ENCODE peak calls at places on chromosomes 2 and 18, in four cellular contexts. K, G, T and R are unnamed samples.
A peak's percentile ranks its signal among the peaks of the same experiment; 100 is the strongest.

GRCh38 chr2:9647884-9648283 is 17.1 kb upstream of the YWHAQ start:
- DNase-seq in K (no peak), G (no peak), T (no peak), R (no peak)

GRCh38 chr18:13369756-13370510 is 151.4 kb downstream of the LDLRAD4 start:
- DNase-seq in K (peak; percentile 59), G (no peak), T (peak; percentile 53), R (no peak)

GRCh38 chr2:159096896-159097295 is 128.5 kb downstream of the TANC1 start:
- DNase-seq in K (peak; percentile 80), G (no peak), T (no peak), R (peak; percentile 55)

GRCh38 chr2:202141319-202141947 is 68.4 kb downstream of the KIAA2012 start:
- DNase-seq in K (no peak), G (no peak), T (no peak), R (no peak)

GRCh38 chr2:188983427-188984101 is 9.4 kb downstream of the COL3A1 start:
- DNase-seq in K (peak; percentile 66), G (no peak), T (no peak), R (peak; percentile 84)

GRCh38 chr2:163698857-163699256 is 37.0 kb downstream of the FIGN start:
- DNase-seq in K (no peak), G (no peak), T (no peak), R (no peak)

GRCh38 chr2:153787612-153788011 is 84.1 kb upstream of the GALNT13 start:
- DNase-seq in K (no peak), G (no peak), T (no peak), R (no peak)

GRCh38 chr2:160442603-160443002 is 51.0 kb downstream of the RBMS1 start:
- DNase-seq in K (no peak), G (no peak), T (no peak), R (no peak)

GRCh38 chr18:74501386-74501785 is 5.2 kb downstream of the CNDP2 start:
- DNase-seq in K (no peak), G (no peak), T (no peak), R (no peak)

GRCh38 chr2:102606353-102606752 is 13.0 kb upstream of the SLC9A2 start:
- DNase-seq in K (peak; percentile 41), G (no peak), T (peak; percentile 39), R (peak; percentile 46)

GRCh38 chr2:70454936-70455544 is 98.6 kb downstream of the TGFA start:
- DNase-seq in K (no peak), G (no peak), T (no peak), R (no peak)

GRCh38 chr18:7677001-7677400 is 109.9 kb downstream of the PTPRM start:
- DNase-seq in K (peak; percentile 9), G (no peak), T (no peak), R (no peak)

GRCh38 chr2:75153221-75153620 is 46.1 kb downstream of the TACR1 start:
- DNase-seq in K (no peak), G (no peak), T (peak; percentile 57), R (no peak)

GRCh38 chr2:60552096-60552850 is 1.2 kb downstream of the BCL11A start:
- DNase-seq in K (no peak), G (no peak), T (peak; percentile 17), R (peak; percentile 62)

DNA sequence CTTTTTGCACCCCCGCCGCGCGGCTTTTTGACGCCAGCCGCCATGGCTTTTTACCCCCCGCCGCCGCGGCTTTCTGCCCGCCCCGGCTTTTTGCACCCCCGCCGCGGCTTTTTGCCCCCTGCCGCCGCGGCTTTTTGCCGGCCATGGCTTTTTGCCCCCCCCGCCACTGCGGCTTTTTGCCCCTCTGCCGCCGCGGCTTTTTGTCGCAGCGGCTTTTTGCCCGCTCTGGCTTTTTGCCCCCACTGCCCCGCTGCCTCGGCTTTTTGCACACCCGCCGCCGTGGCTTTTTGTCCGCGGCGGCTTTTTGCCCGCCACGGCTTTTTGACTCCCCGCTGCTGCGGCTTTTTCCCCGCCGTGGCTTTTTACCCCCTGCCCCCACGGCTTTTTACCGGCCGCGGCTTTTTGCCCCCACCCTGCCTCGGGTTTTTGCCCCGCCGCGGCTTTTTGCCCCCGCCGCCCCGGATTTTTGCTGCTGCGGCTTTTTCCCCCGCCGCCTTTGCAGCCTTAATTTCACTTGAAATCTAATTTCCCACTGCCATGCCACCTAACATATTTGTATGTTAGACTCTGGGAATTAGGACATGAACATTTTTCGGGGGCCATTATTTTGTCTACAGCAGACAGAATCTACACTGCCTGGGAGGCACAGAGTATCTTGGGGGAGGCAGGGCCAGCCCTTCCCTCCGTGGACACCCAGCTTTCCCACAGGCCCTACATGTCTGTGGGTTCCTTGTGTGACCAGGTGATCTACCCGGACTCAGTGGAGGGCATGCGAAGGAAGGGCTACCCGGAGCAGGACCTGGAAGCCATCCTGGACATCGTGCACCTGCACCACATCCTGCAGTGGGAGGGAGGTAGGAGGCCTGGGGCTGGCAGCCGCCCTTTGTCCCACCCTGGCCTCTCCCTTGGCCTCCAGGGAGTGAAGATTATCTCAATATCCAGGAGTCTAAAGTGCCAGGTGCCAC is 3031.0 kb upstream of the TEKT4 start:
- DNase-seq in K (no peak), G (no peak), T (no peak), R (peak; percentile 16)
- H3K4me3 ChIP-seq in K (no peak overlapping the region), G (no peak overlapping the region), T (peak overlapping the region; percentile 54), R (peak overlapping the region; percentile 41)

GRCh38 chr2:170815746-170816498 is 765 bp upstream of the GAD1 start:
- DNase-seq in K (peak; percentile 39), G (no peak), T (peak; percentile 67), R (peak; percentile 67)
- H3K4me3 ChIP-seq in K (no peak overlapping the region), G (peak overlapping the region; percentile 14), T (peak overlapping the region; percentile 43), R (peak overlapping the region; percentile 75)

DNA sequence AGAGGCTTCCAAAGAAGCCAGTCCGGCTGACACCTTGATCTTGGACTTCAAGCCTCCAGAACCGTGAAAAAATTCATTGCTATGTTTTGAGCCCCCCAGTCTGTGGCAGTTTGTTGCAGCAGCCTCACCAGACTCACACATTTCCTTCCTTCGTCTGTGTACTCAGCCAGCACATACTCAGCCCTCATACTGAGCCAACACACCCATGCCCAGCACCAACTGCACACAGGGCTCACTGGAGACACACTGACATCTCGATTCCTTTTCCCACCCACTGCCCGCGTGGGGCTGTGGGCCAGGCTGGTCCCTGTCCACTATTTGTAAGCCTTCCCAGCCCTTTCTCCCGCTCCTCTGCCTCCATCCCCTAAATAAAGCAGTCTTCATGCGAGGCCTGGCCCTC is 24.1 kb upstream of the NMUR1 start:
- DNase-seq in K (no peak), G (no peak), T (no peak), R (no peak)
- H3K4me3 ChIP-seq in K (peak overlapping the region; percentile 25), G (no peak overlapping the region), T (no peak overlapping the region), R (peak overlapping the region; percentile 36)

GRCh38 chr2:149031396-149031795 is 7.1 kb upstream of the LYPD6B start:
- DNase-seq in K (no peak), G (no peak), T (no peak), R (no peak)
- H3K4me3 ChIP-seq in K (no peak overlapping the region), G (no peak overlapping the region), T (no peak overlapping the region), R (no peak overlapping the region)

DNA sequence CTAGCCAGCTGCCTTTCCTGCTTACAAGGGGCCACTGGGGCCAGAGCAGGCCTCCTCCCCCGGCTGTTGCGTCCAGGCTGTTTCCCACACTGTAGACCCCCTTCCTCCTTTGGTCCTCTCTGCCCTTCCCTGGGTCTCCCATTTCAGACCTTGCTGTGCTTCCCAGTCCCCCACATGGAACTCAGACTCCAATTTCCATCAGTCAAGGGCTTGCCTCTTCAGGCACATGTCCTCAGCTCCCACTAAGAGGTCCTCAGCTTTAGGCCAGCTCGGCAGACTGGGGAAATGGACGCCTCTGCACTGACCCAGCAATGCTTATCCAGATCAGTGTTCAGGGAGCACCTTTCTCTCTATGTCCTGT is 98.0 kb upstream of the BZW1 start:
- DNase-seq in K (no peak), G (no peak), T (no peak), R (no peak)
- H3K4me3 ChIP-seq in K (no peak overlapping the region), G (no peak overlapping the region), T (peak overlapping the region; percentile 33), R (peak overlapping the region; percentile 63)

DNA sequence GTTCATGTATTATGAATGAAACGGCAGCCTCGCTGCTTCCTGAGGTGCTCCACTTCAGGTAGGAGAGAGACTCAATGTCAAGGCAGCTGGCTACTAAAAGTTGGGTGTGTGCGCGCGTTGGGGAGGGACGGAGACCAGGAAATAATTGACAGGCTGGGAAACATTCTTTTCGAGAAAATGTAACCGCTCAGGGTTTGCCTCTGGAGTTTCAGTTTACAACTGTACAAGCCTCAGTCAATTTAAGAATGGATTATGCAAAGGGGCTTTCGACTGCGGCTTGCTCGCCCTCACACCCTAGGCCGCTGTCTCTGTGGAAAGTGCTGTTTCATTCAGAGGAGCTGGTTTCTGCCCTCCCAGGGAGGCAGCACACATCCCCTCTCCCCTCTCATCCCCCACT is 4.4 kb upstream of the SPRED2 start:
- DNase-seq in K (peak; percentile 71), G (no peak), T (no peak), R (peak; percentile 63)
- H3K4me3 ChIP-seq in K (peak overlapping the region; percentile 74), G (peak overlapping the region; percentile 38), T (peak overlapping the region; percentile 74), R (peak overlapping the region; percentile 86)

GRCh38 chr2:203533696-203534471 is 1.2 kb downstream of the RAPH1 start:
- DNase-seq in K (peak; percentile 77), G (no peak), T (peak; percentile 27), R (peak; percentile 71)
- H3K4me3 ChIP-seq in K (peak overlapping the region; percentile 95), G (peak overlapping the region; percentile 79), T (peak overlapping the region; percentile 72), R (peak overlapping the region; percentile 88)

DNA sequence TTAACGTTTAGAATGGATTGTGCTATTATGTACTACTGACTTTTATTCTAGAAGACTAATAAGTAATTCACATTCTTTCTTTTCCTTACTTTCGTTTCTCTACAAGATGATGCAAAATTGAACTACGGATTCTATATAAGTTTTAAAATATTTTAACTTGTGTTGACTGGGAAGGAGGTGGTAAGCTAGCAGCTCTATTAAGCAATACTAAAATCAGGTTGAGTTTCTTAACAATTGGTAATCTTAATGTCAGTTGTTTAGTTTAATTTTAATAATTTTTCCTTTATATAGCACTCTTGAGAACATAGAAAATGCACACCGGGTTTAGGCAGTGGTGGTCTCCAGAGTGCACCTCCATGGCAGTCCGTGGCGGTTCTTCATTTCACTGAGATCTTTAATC is 215.2 kb downstream of the MCFD2 start:
- DNase-seq in K (no peak), G (no peak), T (no peak), R (peak; percentile 23)
- H3K4me3 ChIP-seq in K (peak overlapping the region; percentile 84), G (peak overlapping the region; percentile 93), T (peak overlapping the region; percentile 74), R (peak overlapping the region; percentile 93)

DNA sequence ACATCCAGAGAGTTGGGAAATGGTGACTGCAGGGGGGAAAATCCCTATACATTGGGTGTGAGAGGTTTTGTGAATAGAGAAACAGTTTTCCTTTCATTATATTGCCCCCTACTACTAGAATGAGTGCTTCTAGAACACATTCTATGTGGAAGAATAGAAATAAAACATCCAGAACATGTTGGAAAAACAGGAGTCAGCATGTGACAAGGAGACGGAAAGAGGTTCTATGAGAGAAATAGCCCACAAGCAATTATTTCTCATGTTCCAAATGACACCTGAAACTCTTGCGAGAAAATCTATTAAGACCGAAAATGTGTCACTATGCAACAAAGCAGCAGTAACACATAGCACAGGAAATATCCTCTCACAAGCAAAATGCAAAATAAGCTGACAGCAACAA is 202.7 kb upstream of the SPOPL start:
- DNase-seq in K (no peak), G (no peak), T (no peak), R (no peak)
- H3K4me3 ChIP-seq in K (no peak overlapping the region), G (no peak overlapping the region), T (no peak overlapping the region), R (no peak overlapping the region)